ENCODE peak calls at places on chromosomes 6 and 20, in five cellular contexts. One of them, this sample, is unnamed.

GRCh38 chr20:62955519-62956386 is 3.2 kb downstream of the SLC17A9 start:
- DNase-seq in stimulated activated CD8-positive, alpha-beta memory T cell treated with anti-CD3 and anti-CD28 coated beads, Interleukin-15, amount 100 ng/mL, for 1 hour: no peak
- DNase-seq in iPS DF 6.9: no peak
- DNase-seq in Calu3: no peak
- DNase-seq in amniotic stem cell: no peak
- DNase-seq in this sample: no peak

GRCh38 chr6:570812-571211 is 86.1 kb downstream of the HUS1B start:
- DNase-seq in stimulated activated CD8-positive, alpha-beta memory T cell treated with anti-CD3 and anti-CD28 coated beads, Interleukin-15, amount 100 ng/mL, for 1 hour: no peak
- DNase-seq in Calu3: no peak
- DNase-seq in amniotic stem cell: no peak
- DNase-seq in iPS DF 6.9: no peak
- DNase-seq in this sample: no peak

GRCh38 chr20:62433655-62434054 is 6.3 kb upstream of the RBBP8NL start:
- DNase-seq in iPS DF 6.9: no peak
- DNase-seq in Calu3: no peak
- DNase-seq in stimulated activated CD8-positive, alpha-beta memory T cell treated with anti-CD3 and anti-CD28 coated beads, Interleukin-15, amount 100 ng/mL, for 1 hour: no peak
- DNase-seq in amniotic stem cell: no peak
- DNase-seq in this sample: no peak

GRCh38 chr6:162962093-162962492 is 234.3 kb downstream of the PACRG start:
- DNase-seq in iPS DF 6.9: no peak
- DNase-seq in amniotic stem cell: no peak
- DNase-seq in Calu3: no peak
- DNase-seq in stimulated activated CD8-positive, alpha-beta memory T cell treated with anti-CD3 and anti-CD28 coated beads, Interleukin-15, amount 100 ng/mL, for 1 hour: no peak
- DNase-seq in this sample: no peak

GRCh38 chr6:115271001-115271400 is 789.7 kb downstream of the FRK start:
- DNase-seq in iPS DF 6.9: no peak
- DNase-seq in stimulated activated CD8-positive, alpha-beta memory T cell treated with anti-CD3 and anti-CD28 coated beads, Interleukin-15, amount 100 ng/mL, for 1 hour: no peak
- DNase-seq in amniotic stem cell: no peak
- DNase-seq in Calu3: no peak
- DNase-seq in this sample: no peak

GRCh38 chr20:3037654-3038053 is 5.8 kb upstream of the GNRH2 start:
- DNase-seq in stimulated activated CD8-positive, alpha-beta memory T cell treated with anti-CD3 and anti-CD28 coated beads, Interleukin-15, amount 100 ng/mL, for 1 hour: no peak
- DNase-seq in amniotic stem cell: no peak
- DNase-seq in iPS DF 6.9: no peak
- DNase-seq in Calu3: no peak
- DNase-seq in this sample: no peak

GRCh38 chr20:16158090-16158975 is 414.9 kb downstream of the KIF16B start:
- DNase-seq in Calu3: no peak
- DNase-seq in stimulated activated CD8-positive, alpha-beta memory T cell treated with anti-CD3 and anti-CD28 coated beads, Interleukin-15, amount 100 ng/mL, for 1 hour: no peak
- DNase-seq in amniotic stem cell: no peak
- DNase-seq in iPS DF 6.9: no peak
- DNase-seq in this sample: no peak

GRCh38 chr6:42459888-42460287 is 8.2 kb upstream of the TRERF1 start:
- DNase-seq in amniotic stem cell: no peak
- DNase-seq in stimulated activated CD8-positive, alpha-beta memory T cell treated with anti-CD3 and anti-CD28 coated beads, Interleukin-15, amount 100 ng/mL, for 1 hour: no peak
- DNase-seq in Calu3: no peak
- DNase-seq in iPS DF 6.9: no peak
- DNase-seq in this sample: no peak

GRCh38 chr6:21132856-21133610 is 460.5 kb upstream of the SOX4 start:
- DNase-seq in Calu3: no peak
- DNase-seq in iPS DF 6.9: no peak
- DNase-seq in amniotic stem cell: no peak
- DNase-seq in stimulated activated CD8-positive, alpha-beta memory T cell treated with anti-CD3 and anti-CD28 coated beads, Interleukin-15, amount 100 ng/mL, for 1 hour: no peak
- DNase-seq in this sample: no peak

GRCh38 chr6:108966855-108967755 is 118.9 kb downstream of the ARMC2 start:
- DNase-seq in Calu3: peak; percentile 56
- DNase-seq in amniotic stem cell: no peak
- DNase-seq in stimulated activated CD8-positive, alpha-beta memory T cell treated with anti-CD3 and anti-CD28 coated beads, Interleukin-15, amount 100 ng/mL, for 1 hour: no peak
- DNase-seq in iPS DF 6.9: no peak
- DNase-seq in this sample: no peak

GRCh38 chr6:16301511-16301910 is 63.1 kb downstream of the GMPR start:
- DNase-seq in amniotic stem cell: no peak
- DNase-seq in Calu3: no peak
- DNase-seq in stimulated activated CD8-positive, alpha-beta memory T cell treated with anti-CD3 and anti-CD28 coated beads, Interleukin-15, amount 100 ng/mL, for 1 hour: no peak
- DNase-seq in iPS DF 6.9: no peak
- DNase-seq in this sample: no peak

GRCh38 chr20:25549866-25550477 is 35.4 kb downstream of the NINL start:
- DNase-seq in amniotic stem cell: no peak
- DNase-seq in Calu3: no peak
- DNase-seq in stimulated activated CD8-positive, alpha-beta memory T cell treated with anti-CD3 and anti-CD28 coated beads, Interleukin-15, amount 100 ng/mL, for 1 hour: no peak
- DNase-seq in iPS DF 6.9: no peak
- DNase-seq in this sample: no peak

GRCh38 chr6:111486921-111487320 is 3.9 kb upstream of the REV3L start:
- DNase-seq in Calu3: no peak
- DNase-seq in amniotic stem cell: no peak
- DNase-seq in iPS DF 6.9: no peak
- DNase-seq in stimulated activated CD8-positive, alpha-beta memory T cell treated with anti-CD3 and anti-CD28 coated beads, Interleukin-15, amount 100 ng/mL, for 1 hour: no peak
- DNase-seq in this sample: no peak

GRCh38 chr6:32868257-32868788 is 14.3 kb downstream of the PSMB9 start:
- DNase-seq in amniotic stem cell: no peak
- DNase-seq in iPS DF 6.9: no peak
- DNase-seq in Calu3: peak; percentile 88
- DNase-seq in stimulated activated CD8-positive, alpha-beta memory T cell treated with anti-CD3 and anti-CD28 coated beads, Interleukin-15, amount 100 ng/mL, for 1 hour: peak; percentile 87
- DNase-seq in this sample: no peak

GRCh38 chr6:44108471-44108870 is 18.8 kb downstream of the MRPL14 start:
- DNase-seq in amniotic stem cell: no peak
- DNase-seq in Calu3: no peak
- DNase-seq in stimulated activated CD8-positive, alpha-beta memory T cell treated with anti-CD3 and anti-CD28 coated beads, Interleukin-15, amount 100 ng/mL, for 1 hour: no peak
- DNase-seq in iPS DF 6.9: no peak
- DNase-seq in this sample: no peak

GRCh38 chr6:45310118-45310788 is 17.9 kb upstream of the RUNX2 start:
- DNase-seq in iPS DF 6.9: no peak
- DNase-seq in Calu3: no peak
- DNase-seq in amniotic stem cell: no peak
- DNase-seq in stimulated activated CD8-positive, alpha-beta memory T cell treated with anti-CD3 and anti-CD28 coated beads, Interleukin-15, amount 100 ng/mL, for 1 hour: no peak
- DNase-seq in this sample: no peak

GRCh38 chr6:5782783-5783567 is 223.8 kb downstream of the NRN1 start:
- DNase-seq in iPS DF 6.9: no peak
- DNase-seq in stimulated activated CD8-positive, alpha-beta memory T cell treated with anti-CD3 and anti-CD28 coated beads, Interleukin-15, amount 100 ng/mL, for 1 hour: no peak
- DNase-seq in amniotic stem cell: no peak
- DNase-seq in Calu3: peak; percentile 7
- DNase-seq in this sample: no peak

GRCh38 chr20:37209661-37210314 is 30.4 kb upstream of the MROH8 start:
- DNase-seq in amniotic stem cell: no peak
- DNase-seq in Calu3: no peak
- DNase-seq in iPS DF 6.9: no peak
- DNase-seq in stimulated activated CD8-positive, alpha-beta memory T cell treated with anti-CD3 and anti-CD28 coated beads, Interleukin-15, amount 100 ng/mL, for 1 hour: no peak
- DNase-seq in this sample: no peak

GRCh38 chr6:82924799-82925535 is 140.7 kb downstream of the UBE3D start:
- DNase-seq in iPS DF 6.9: no peak
- DNase-seq in stimulated activated CD8-positive, alpha-beta memory T cell treated with anti-CD3 and anti-CD28 coated beads, Interleukin-15, amount 100 ng/mL, for 1 hour: no peak
- DNase-seq in amniotic stem cell: no peak
- DNase-seq in Calu3: no peak
- DNase-seq in this sample: peak; percentile 5

GRCh38 chr6:106448000-106448426 is 87.5 kb downstream of the CRYBG1 start:
- DNase-seq in Calu3: no peak
- DNase-seq in stimulated activated CD8-positive, alpha-beta memory T cell treated with anti-CD3 and anti-CD28 coated beads, Interleukin-15, amount 100 ng/mL, for 1 hour: no peak
- DNase-seq in iPS DF 6.9: no peak
- DNase-seq in amniotic stem cell: no peak
- DNase-seq in this sample: no peak

GRCh38 chr6:81049425-81050042 is 702.9 kb downstream of the TENT5A start:
- DNase-seq in iPS DF 6.9: no peak
- DNase-seq in amniotic stem cell: no peak
- DNase-seq in Calu3: no peak
- DNase-seq in stimulated activated CD8-positive, alpha-beta memory T cell treated with anti-CD3 and anti-CD28 coated beads, Interleukin-15, amount 100 ng/mL, for 1 hour: no peak
- DNase-seq in this sample: peak; percentile 3

GRCh38 chr6:25695671-25696070 is 43.7 kb downstream of the SCGN start:
- DNase-seq in iPS DF 6.9: no peak
- DNase-seq in stimulated activated CD8-positive, alpha-beta memory T cell treated with anti-CD3 and anti-CD28 coated beads, Interleukin-15, amount 100 ng/mL, for 1 hour: no peak
- DNase-seq in amniotic stem cell: no peak
- DNase-seq in Calu3: no peak
- DNase-seq in this sample: no peak

GRCh38 chr6:149049230-149049629 is 268.3 kb upstream of the TAB2 start:
- DNase-seq in amniotic stem cell: no peak
- DNase-seq in iPS DF 6.9: no peak
- DNase-seq in Calu3: no peak
- DNase-seq in stimulated activated CD8-positive, alpha-beta memory T cell treated with anti-CD3 and anti-CD28 coated beads, Interleukin-15, amount 100 ng/mL, for 1 hour: no peak
- DNase-seq in this sample: no peak

GRCh38 chr6:30720738-30721197 is 616 bp downstream of the TUBB start:
- DNase-seq in Calu3: peak; percentile 75
- DNase-seq in stimulated activated CD8-positive, alpha-beta memory T cell treated with anti-CD3 and anti-CD28 coated beads, Interleukin-15, amount 100 ng/mL, for 1 hour: no peak
- DNase-seq in iPS DF 6.9: no peak
- DNase-seq in amniotic stem cell: no peak
- DNase-seq in this sample: no peak

GRCh38 chr6:29005183-29005885 is at the start of gene ZNF311:
- DNase-seq in iPS DF 6.9: no peak
- DNase-seq in amniotic stem cell: no peak
- DNase-seq in Calu3: peak; percentile 44
- DNase-seq in stimulated activated CD8-positive, alpha-beta memory T cell treated with anti-CD3 and anti-CD28 coated beads, Interleukin-15, amount 100 ng/mL, for 1 hour: no peak
- DNase-seq in this sample: no peak

GRCh38 chr6:98845201-98846020 is 11.0 kb downstream of the POU3F2 start:
- DNase-seq in amniotic stem cell: peak; percentile 37
- DNase-seq in iPS DF 6.9: no peak
- DNase-seq in Calu3: peak; percentile 83
- DNase-seq in stimulated activated CD8-positive, alpha-beta memory T cell treated with anti-CD3 and anti-CD28 coated beads, Interleukin-15, amount 100 ng/mL, for 1 hour: peak; percentile 37
- DNase-seq in this sample: peak; percentile 23

GRCh38 chr6:43951756-43952675 is 175.2 kb downstream of the MRPL14 start:
- DNase-seq in Calu3: no peak
- DNase-seq in stimulated activated CD8-positive, alpha-beta memory T cell treated with anti-CD3 and anti-CD28 coated beads, Interleukin-15, amount 100 ng/mL, for 1 hour: no peak
- DNase-seq in iPS DF 6.9: no peak
- DNase-seq in amniotic stem cell: no peak
- DNase-seq in this sample: no peak

GRCh38 chr20:13105864-13106457 is 97.2 kb downstream of the SPTLC3 start:
- DNase-seq in iPS DF 6.9: no peak
- DNase-seq in Calu3: no peak
- DNase-seq in stimulated activated CD8-positive, alpha-beta memory T cell treated with anti-CD3 and anti-CD28 coated beads, Interleukin-15, amount 100 ng/mL, for 1 hour: no peak
- DNase-seq in amniotic stem cell: peak; percentile 17
- DNase-seq in this sample: peak; percentile 4

GRCh38 chr20:33670715-33671499 is 3.3 kb downstream of the NECAB3 start:
- DNase-seq in Calu3: no peak
- DNase-seq in amniotic stem cell: no peak
- DNase-seq in stimulated activated CD8-positive, alpha-beta memory T cell treated with anti-CD3 and anti-CD28 coated beads, Interleukin-15, amount 100 ng/mL, for 1 hour: no peak
- DNase-seq in iPS DF 6.9: no peak
- DNase-seq in this sample: no peak